ENCODE peak calls at places on chromosomes 6 and 20, in five cellular contexts. One of them, this sample, is unnamed.
A peak's percentile ranks its signal among the peaks of the same experiment; 100 is the strongest.

GRCh38 chr6:29019629-29020028 is 14.5 kb upstream of the ZNF311 start:
- DNase-seq in endothelial cell of umbilical vein: no peak
- DNase-seq in GM12878: no peak
- DNase-seq in K562: no peak
- DNase-seq in A549: no peak
- DNase-seq in this sample: no peak

GRCh38 chr6:44271406-44271723 is 1.1 kb downstream of the TMEM151B start:
- DNase-seq in K562: no peak
- DNase-seq in endothelial cell of umbilical vein: no peak
- DNase-seq in GM12878: no peak
- DNase-seq in A549: no peak
- DNase-seq in this sample: no peak

GRCh38 chr6:145415616-145416015 is 319.7 kb downstream of the EPM2A start:
- DNase-seq in A549: no peak
- DNase-seq in K562: no peak
- DNase-seq in endothelial cell of umbilical vein: no peak
- DNase-seq in GM12878: no peak
- DNase-seq in this sample: no peak

GRCh38 chr6:18155273-18155863 is at the start of gene KDM1B:
- DNase-seq in A549: peak; percentile 95
- DNase-seq in K562: peak; percentile 99
- DNase-seq in GM12878: peak; percentile 86
- DNase-seq in endothelial cell of umbilical vein: peak; percentile 98
- DNase-seq in this sample: peak; percentile 98

GRCh38 chr6:153962548-153962947 is 76.5 kb upstream of the OPRM1 start:
- DNase-seq in K562: no peak
- DNase-seq in GM12878: no peak
- DNase-seq in A549: no peak
- DNase-seq in endothelial cell of umbilical vein: no peak
- DNase-seq in this sample: no peak

GRCh38 chr6:48476257-48476656 is 365.3 kb upstream of the PTCHD4 start:
- DNase-seq in K562: no peak
- DNase-seq in GM12878: no peak
- DNase-seq in A549: peak; percentile 6
- DNase-seq in endothelial cell of umbilical vein: peak; percentile 45
- DNase-seq in this sample: peak; percentile 2

GRCh38 chr6:28258877-28259777 is at the start of gene NKAPL:
- DNase-seq in endothelial cell of umbilical vein: peak; percentile 46
- DNase-seq in K562: no peak
- DNase-seq in GM12878: no peak
- DNase-seq in A549: no peak
- DNase-seq in this sample: no peak

GRCh38 chr6:7672066-7673062 is 53.5 kb upstream of the BMP6 start:
- DNase-seq in K562: no peak
- DNase-seq in GM12878: no peak
- DNase-seq in A549: no peak
- DNase-seq in endothelial cell of umbilical vein: no peak
- DNase-seq in this sample: no peak

GRCh38 chr6:72132425-72132824 is 246.1 kb downstream of the RIMS1 start:
- DNase-seq in A549: no peak
- DNase-seq in K562: no peak
- DNase-seq in GM12878: no peak
- DNase-seq in endothelial cell of umbilical vein: no peak
- DNase-seq in this sample: no peak

GRCh38 chr20:36792422-36792821 is 18.9 kb upstream of the DSN1 start:
- DNase-seq in A549: peak; percentile 77
- DNase-seq in endothelial cell of umbilical vein: peak; percentile 68
- DNase-seq in GM12878: no peak
- DNase-seq in K562: peak; percentile 32
- DNase-seq in this sample: peak; percentile 49

GRCh38 chr6:42923656-42924055 is 5.6 kb upstream of the CNPY3 start:
- DNase-seq in GM12878: no peak
- DNase-seq in K562: peak; percentile 48
- DNase-seq in A549: no peak
- DNase-seq in endothelial cell of umbilical vein: no peak
- DNase-seq in this sample: peak; percentile 81

GRCh38 chr6:73969982-73970960 is 274.3 kb downstream of the CD109 start:
- DNase-seq in GM12878: no peak
- DNase-seq in K562: peak; percentile 34
- DNase-seq in endothelial cell of umbilical vein: peak; percentile 56
- DNase-seq in A549: peak; percentile 40
- DNase-seq in this sample: peak; percentile 51

GRCh38 chr6:72922401-72922800 is 300.5 kb downstream of the KCNQ5 start:
- DNase-seq in GM12878: no peak
- DNase-seq in A549: no peak
- DNase-seq in endothelial cell of umbilical vein: no peak
- DNase-seq in K562: no peak
- DNase-seq in this sample: no peak

GRCh38 chr20:46206025-46206424 is 87.9 kb downstream of the CD40 start:
- DNase-seq in GM12878: peak; percentile 12
- DNase-seq in endothelial cell of umbilical vein: peak; percentile 47
- DNase-seq in A549: no peak
- DNase-seq in K562: peak; percentile 69
- DNase-seq in this sample: peak; percentile 97

GRCh38 chr20:23641936-23642751 is 4.4 kb upstream of the CST3 start:
- DNase-seq in A549: no peak
- DNase-seq in GM12878: no peak
- DNase-seq in K562: no peak
- DNase-seq in endothelial cell of umbilical vein: peak; percentile 58
- DNase-seq in this sample: peak; percentile 77

GRCh38 chr6:88238065-88238464 is 71.9 kb upstream of the CNR1 start:
- DNase-seq in K562: peak; percentile 19
- DNase-seq in A549: peak; percentile 39
- DNase-seq in GM12878: peak; percentile 33
- DNase-seq in endothelial cell of umbilical vein: peak; percentile 3
- DNase-seq in this sample: peak; percentile 47

GRCh38 chr20:60718743-60719142 is 533.3 kb upstream of the CDH4 start:
- DNase-seq in GM12878: no peak
- DNase-seq in K562: peak; percentile 24
- DNase-seq in endothelial cell of umbilical vein: no peak
- DNase-seq in A549: no peak
- DNase-seq in this sample: peak; percentile 16

GRCh38 chr6:126199482-126199881 is 140.4 kb upstream of the CENPW start:
- DNase-seq in A549: no peak
- DNase-seq in endothelial cell of umbilical vein: no peak
- DNase-seq in GM12878: no peak
- DNase-seq in K562: no peak
- DNase-seq in this sample: no peak

GRCh38 chr6:42148058-42148457 is 5.6 kb upstream of the C6orf132 start:
- DNase-seq in endothelial cell of umbilical vein: no peak
- DNase-seq in GM12878: no peak
- DNase-seq in K562: peak; percentile 57
- DNase-seq in A549: no peak
- DNase-seq in this sample: no peak

GRCh38 chr20:669573-669972 is 6.0 kb downstream of the SCRT2 start:
- DNase-seq in endothelial cell of umbilical vein: no peak
- DNase-seq in GM12878: no peak
- DNase-seq in K562: no peak
- DNase-seq in A549: no peak
- DNase-seq in this sample: no peak

DNA sequence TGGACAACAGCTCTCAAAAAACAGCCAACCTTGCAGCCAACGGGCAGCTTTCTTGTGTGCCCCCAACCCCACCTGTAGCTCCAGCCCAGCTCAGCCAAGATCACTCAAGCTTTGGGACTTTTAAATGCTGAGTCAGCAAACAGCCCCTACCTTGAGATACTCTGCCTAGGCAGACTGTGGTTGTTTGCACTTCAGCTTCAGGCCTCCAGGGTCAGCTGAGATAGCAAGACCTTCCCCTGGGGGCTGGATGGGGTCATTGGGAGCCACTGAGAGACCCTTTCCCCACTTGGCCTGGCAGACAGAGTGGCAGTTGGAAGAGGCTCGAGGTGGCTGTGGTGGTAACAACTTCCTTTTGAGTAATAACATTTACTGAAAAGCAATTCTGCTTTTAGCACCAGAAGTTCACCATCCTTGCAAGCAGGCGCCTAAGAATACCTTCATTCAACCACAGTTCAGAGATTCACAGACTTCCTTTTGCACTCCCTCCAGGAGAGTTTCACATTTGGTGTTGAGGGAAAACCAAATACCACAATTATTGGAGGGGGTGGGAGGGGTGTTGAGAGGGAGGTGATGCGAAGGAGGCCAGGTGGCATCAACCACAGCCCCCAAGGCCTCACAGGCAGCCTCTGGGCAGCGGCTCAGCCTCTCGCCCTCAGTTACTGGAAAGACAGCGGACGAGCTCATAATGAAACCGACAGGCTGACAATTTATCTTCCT is 148.0 kb downstream of the CEBPB start:
- DNase-seq in GM12878: peak; percentile 92
- DNase-seq in A549: no peak
- DNase-seq in endothelial cell of umbilical vein: no peak
- DNase-seq in K562: peak; percentile 64
- DNase-seq in this sample: peak; percentile 89
- H3K4me3 ChIP-seq in GM12878: peak overlapping the region; percentile 19
- H3K4me3 ChIP-seq in A549: no peak overlapping the region
- H3K4me3 ChIP-seq in endothelial cell of umbilical vein: no peak overlapping the region
- H3K4me3 ChIP-seq in K562: no peak overlapping the region
- H3K4me3 ChIP-seq in this sample: no peak overlapping the region

DNA sequence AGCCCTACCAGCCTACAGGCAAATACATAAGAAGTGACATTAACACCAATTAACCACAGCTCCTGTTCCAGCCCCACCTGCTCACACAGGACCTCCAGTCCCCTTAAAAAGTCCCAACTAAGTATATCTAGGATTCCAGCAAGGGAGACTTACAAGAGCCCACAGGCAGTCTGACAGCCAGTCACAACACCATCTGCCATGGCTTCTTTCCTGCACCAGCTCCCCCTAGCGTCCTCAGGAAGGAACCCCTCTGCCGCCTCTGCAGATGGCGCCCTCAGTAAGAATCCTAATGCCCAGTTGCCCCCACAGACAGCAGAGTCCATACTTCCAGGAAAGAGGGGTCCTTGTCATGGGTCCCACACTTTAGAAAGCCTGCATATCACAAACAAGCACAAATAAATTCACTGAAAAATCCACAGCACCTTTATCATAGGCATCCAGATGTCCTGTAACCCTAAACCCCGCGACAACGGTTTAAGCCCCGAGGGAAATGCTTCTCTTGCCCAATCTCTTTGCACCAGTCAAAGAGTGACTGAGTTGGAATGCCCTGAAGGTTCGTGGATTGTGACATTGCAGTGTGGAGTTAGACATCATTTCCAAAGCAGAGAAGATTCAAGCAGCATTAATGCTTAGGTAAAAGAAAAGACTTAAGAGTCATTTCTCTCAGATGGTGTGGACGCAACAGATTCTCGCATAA is 121.9 kb downstream of the HIVEP2 start:
- DNase-seq in GM12878: no peak
- DNase-seq in K562: peak; percentile 73
- DNase-seq in A549: peak; percentile 53
- DNase-seq in endothelial cell of umbilical vein: no peak
- DNase-seq in this sample: peak; percentile 91
- TF ChIP-seq MYC in GM12878: no peak
- TF ChIP-seq MYC in K562: no peak
- TF ChIP-seq MYC in A549: no peak
- TF ChIP-seq MYC in endothelial cell of umbilical vein: no peak
- TF ChIP-seq MYC in this sample: peak; percentile 52

GRCh38 chr6:100761841-100762240 is 119.3 kb downstream of the ASCC3 start:
- DNase-seq in K562: no peak
- DNase-seq in endothelial cell of umbilical vein: no peak
- DNase-seq in GM12878: no peak
- DNase-seq in A549: no peak
- DNase-seq in this sample: no peak
- H3K4me3 ChIP-seq in K562: no peak overlapping the region
- H3K4me3 ChIP-seq in endothelial cell of umbilical vein: no peak overlapping the region
- H3K4me3 ChIP-seq in GM12878: no peak overlapping the region
- H3K4me3 ChIP-seq in A549: no peak overlapping the region
- H3K4me3 ChIP-seq in this sample: no peak overlapping the region

DNA sequence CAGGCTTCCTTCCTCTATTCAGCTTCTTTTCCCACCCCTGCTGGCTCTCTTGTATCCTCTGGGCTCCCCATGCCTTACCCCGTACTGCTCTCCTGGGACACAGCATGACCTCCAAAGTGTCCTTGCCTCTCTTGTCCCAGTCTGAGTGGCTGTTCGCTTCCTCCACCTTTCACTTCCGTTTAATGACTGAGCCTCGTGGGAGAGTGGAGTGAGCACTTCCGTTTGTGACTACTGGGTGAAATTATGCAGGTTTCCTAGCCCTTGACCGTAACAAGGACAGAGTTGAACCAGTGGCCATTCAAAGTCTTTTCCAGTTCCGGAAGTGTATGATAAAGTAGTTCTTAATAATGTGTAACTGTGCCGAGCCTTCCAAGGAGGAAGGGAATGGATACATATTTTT is 109.2 kb downstream of the ARID1B start:
- DNase-seq in A549: no peak
- DNase-seq in GM12878: no peak
- DNase-seq in endothelial cell of umbilical vein: peak; percentile 45
- DNase-seq in K562: peak; percentile 62
- DNase-seq in this sample: peak; percentile 80
- TF ChIP-seq MYC in A549: no peak
- TF ChIP-seq MYC in GM12878: no peak
- TF ChIP-seq MYC in endothelial cell of umbilical vein: no peak
- TF ChIP-seq MYC in K562: peak; percentile 81
- TF ChIP-seq MYC in this sample: no peak

DNA sequence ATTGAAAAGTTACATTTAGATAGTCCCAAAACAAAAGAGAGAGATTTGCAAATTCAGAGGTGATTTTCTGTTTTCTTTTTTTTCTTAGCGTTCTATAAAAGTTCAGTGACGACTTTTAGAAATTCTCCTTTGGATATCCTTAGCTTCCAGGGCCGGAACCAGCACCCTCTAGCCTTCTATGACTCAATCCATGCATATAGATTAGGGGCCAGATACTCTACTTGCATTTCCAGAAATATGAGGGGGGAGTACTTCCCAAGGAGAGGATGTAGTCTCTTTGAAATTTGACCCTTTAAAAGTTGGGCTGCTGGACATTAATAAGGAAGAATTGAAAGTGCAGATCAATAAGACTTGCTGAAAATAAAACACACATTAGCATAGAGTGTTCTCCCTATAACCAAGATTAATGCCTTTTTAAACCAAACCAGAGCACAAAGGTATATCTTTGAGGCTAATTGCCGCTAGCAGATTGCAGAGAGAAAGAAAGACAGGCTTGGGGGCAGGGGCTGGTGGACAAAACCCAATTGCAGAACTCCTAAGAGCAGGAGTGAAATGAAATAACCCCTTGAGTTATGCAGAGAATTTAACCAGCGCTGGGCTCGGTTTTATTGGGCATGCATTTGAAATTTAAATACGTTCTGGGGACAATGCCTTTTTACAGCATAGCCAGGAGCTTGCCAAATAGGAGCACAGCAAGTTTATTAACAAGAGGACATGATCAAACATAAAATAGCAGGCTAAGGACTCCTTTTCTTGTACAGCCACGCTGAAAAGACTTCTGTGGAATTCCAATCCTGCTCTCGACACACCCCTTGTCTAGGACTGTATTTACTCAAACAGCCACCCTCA is 108.1 kb upstream of the SALL4 start:
- DNase-seq in endothelial cell of umbilical vein: peak; percentile 49
- DNase-seq in A549: peak; percentile 88
- DNase-seq in GM12878: no peak
- DNase-seq in K562: no peak
- DNase-seq in this sample: no peak
- H3K4me3 ChIP-seq in endothelial cell of umbilical vein: peak overlapping the region; percentile 15
- H3K4me3 ChIP-seq in A549: peak overlapping the region; percentile 23
- H3K4me3 ChIP-seq in GM12878: no peak overlapping the region
- H3K4me3 ChIP-seq in K562: no peak overlapping the region
- H3K4me3 ChIP-seq in this sample: no peak overlapping the region

This sample was measured in NB4.